ENCODE peak calls at places on chromosomes 4 and X, in four cellular contexts. A, C, Y and L are unnamed samples.

GRCh38 chr4:102345795-102346100 is 466 bp upstream of the SLC39A8 start:
- DNase-seq in A (peak), Y (no peak), C (no peak), L (no peak)

GRCh38 chr4:88054909-88055308 is 47.5 kb downstream of the PKD2 start:
- DNase-seq in Y (no peak), A (peak), C (peak), L (no peak)

GRCh38 chr4:52932586-52933482 is 70.7 kb downstream of the RASL11B start:
- DNase-seq in Y (no peak), A (no peak), C (no peak), L (no peak)

GRCh38 chr4:102268355-102268754 is 76.9 kb downstream of the SLC39A8 start:
- DNase-seq in C (peak), A (no peak), Y (no peak), L (no peak)

GRCh38 chr4:92305148-92305877 is 1.5 kb downstream of the GRID2 start:
- DNase-seq in A (peak), Y (no peak), C (peak), L (no peak)

GRCh38 chrX:38968344-38968743 is 167.1 kb downstream of the MID1IP1 start:
- DNase-seq in C (no peak), Y (no peak), A (no peak), L (no peak)

GRCh38 chr4:73751166-73751565 is 10.8 kb downstream of the CXCL8 start:
- DNase-seq in Y (no peak), C (no peak), A (no peak), L (no peak)

GRCh38 chr4:40515037-40515397 is 114.6 kb downstream of the RBM47 start:
- DNase-seq in Y (no peak), C (peak), A (no peak), L (no peak)

GRCh38 chrX:43474321-43474720 is 181.8 kb upstream of the MAOA start:
- DNase-seq in A (no peak), C (peak), Y (no peak), L (no peak)

GRCh38 chr4:24872720-24873119 is 40.1 kb downstream of the CCDC149 start:
- DNase-seq in A (no peak), C (no peak), Y (no peak), L (no peak)

GRCh38 chr4:164847967-164848649 is 28.9 kb upstream of the APELA start:
- DNase-seq in C (no peak), Y (no peak), A (no peak), L (no peak)

GRCh38 chrX:39576081-39576701 is 521.6 kb downstream of the BCOR start:
- DNase-seq in C (no peak), Y (no peak), A (no peak), L (no peak)

GRCh38 chrX:38312436-38312835 is 14.9 kb downstream of the RPGR start:
- DNase-seq in Y (no peak), A (no peak), C (peak), L (no peak)

GRCh38 chr4:184167576-184167975 is 50.1 kb downstream of the ENPP6 start:
- DNase-seq in C (no peak), A (peak), Y (no peak), L (no peak)

GRCh38 chr4:94763005-94763404 is 5.2 kb downstream of the BMPR1B start:
- DNase-seq in C (no peak), Y (no peak), A (no peak), L (no peak)

GRCh38 chr4:36348403-36348938 is 67.1 kb downstream of the DTHD1 start:
- DNase-seq in A (no peak), Y (no peak), C (no peak), L (no peak)

GRCh38 chr4:163611784-163612445 is 117.4 kb downstream of the TMA16 start:
- DNase-seq in Y (no peak), A (no peak), C (no peak), L (no peak)

GRCh38 chr4:139922625-139923024 is 231.4 kb downstream of the MAML3 start:
- DNase-seq in Y (no peak), C (peak), A (no peak), L (no peak)

GRCh38 chr4:168203233-168203911 is 111.0 kb downstream of the ANXA10 start:
- DNase-seq in Y (no peak), C (no peak), A (no peak), L (no peak)

GRCh38 chr4:78551420-78552351 is at the start of gene ANXA3:
- DNase-seq in A (no peak), C (no peak), Y (no peak), L (no peak)

GRCh38 chrX:40176256-40176978 is 78.7 kb upstream of the BCOR start:
- DNase-seq in Y (peak), C (no peak), A (peak), L (no peak)

GRCh38 chr4:22500831-22501714 is 14.8 kb downstream of the ADGRA3 start:
- DNase-seq in Y (no peak), A (no peak), C (peak), L (peak)

GRCh38 chr4:55947912-55948725 is 626 bp upstream of the CEP135 start:
- DNase-seq in C (peak), A (peak), Y (peak), L (peak)

GRCh38 chr4:8438743-8439142 is 1.8 kb downstream of the ACOX3 start:
- DNase-seq in C (no peak), A (no peak), Y (no peak), L (no peak)

DNA sequence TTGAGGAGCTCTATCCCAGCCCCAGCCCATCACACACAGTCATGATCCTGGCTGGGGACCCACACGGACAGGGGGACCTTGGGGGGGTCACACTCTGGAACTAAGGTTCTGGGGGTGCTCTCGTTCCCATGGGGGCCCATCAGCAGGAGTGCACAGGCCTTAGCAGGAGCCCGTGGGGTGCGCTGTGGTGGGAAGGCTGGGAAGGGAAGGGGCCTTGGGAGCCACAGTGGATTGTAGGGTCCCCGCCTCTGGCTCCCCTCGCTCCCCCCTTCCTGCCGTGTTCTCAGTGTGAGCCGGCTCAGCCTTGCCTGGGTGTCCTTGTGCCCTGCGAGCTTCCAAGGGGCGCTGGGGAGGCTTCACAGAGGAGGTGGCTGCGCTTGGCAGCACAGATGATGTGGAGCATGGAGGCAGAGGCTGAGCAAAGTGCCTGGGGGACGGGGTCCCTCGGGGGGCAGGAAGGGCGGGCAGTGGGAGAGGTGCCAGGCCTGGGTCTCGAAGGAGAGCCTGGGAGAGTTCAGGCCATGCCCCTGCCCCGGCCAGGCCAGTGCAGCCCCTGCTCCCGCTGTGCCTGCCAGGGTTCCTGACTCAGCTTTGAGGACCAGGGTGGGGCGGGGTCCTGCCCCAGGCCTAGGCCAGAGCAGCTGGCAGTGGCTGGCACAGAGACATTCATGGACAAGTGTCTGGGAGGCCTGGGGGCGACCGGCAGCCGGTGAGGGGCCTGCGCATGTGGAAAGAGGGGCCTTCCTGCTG is 5.5 kb upstream of the HGFAC start:
- DNase-seq in C (peak), A (no peak), Y (no peak), L (no peak)
- H3K4me3 ChIP-seq in C (no peak), A (no peak), Y (no peak), L (no peak)

GRCh38 chrX:6363193-6363592 is 134.5 kb upstream of the NLGN4X start:
- DNase-seq in Y (no peak), C (peak), A (no peak), L (no peak)
- TF ChIP-seq CTCF in Y (no peak), C (no peak), A (no peak), L (no peak)

GRCh38 chrX:71995122-71995521 is 84.5 kb downstream of the NHSL2 start:
- DNase-seq in C (no peak), Y (no peak), A (no peak), L (no peak)
- H3K4me3 ChIP-seq in C (no peak), Y (no peak), A (no peak), L (no peak)

GRCh38 chrX:115940348-115940747 is 230.2 kb upstream of the AGTR2 start:
- DNase-seq in Y (no peak), A (peak), C (no peak), L (no peak)
- TF ChIP-seq CTCF in Y (no peak), A (no peak), C (no peak), L (no peak)

DNA sequence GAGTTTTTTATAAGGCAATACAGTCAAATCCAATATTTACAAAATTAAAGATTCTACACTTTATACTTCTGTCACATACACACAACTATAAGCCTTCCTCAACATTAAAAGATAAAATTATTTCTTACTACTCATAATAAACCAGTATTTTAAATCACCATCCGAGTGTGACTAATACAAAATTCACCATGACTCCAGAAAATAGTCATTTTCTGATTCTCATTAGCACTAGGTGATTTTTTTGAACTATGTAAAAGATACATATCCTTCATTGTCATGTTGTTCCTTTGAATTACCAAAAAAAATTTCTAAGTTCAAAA is 641 bp upstream of the SLC7A11 start:
- DNase-seq in C (peak), Y (no peak), A (peak), L (no peak)
- H3K4me3 ChIP-seq in C (peak), Y (no peak), A (peak), L (peak)

GRCh38 chr4:6044805-6045204 is 26.6 kb upstream of the C4orf50 start:
- DNase-seq in A (no peak), C (no peak), Y (no peak), L (no peak)
- TF ChIP-seq CTCF in A (no peak), C (no peak), Y (no peak), L (no peak)

GRCh38 chr4:129111919-129112318 is 16.0 kb downstream of the C4orf33 start:
- DNase-seq in C (no peak), A (no peak), Y (no peak), L (no peak)

GRCh38 chr4:129113919-129114318 is 18.0 kb downstream of the C4orf33 start:
- DNase-seq in Y (no peak), C (no peak), A (no peak), L (no peak)

GRCh38 chr4:129110931-129111330 is 15.0 kb downstream of the C4orf33 start:
- DNase-seq in Y (no peak), C (no peak), A (no peak), L (no peak)

GRCh38 chr4:129113438-129113837 is 17.5 kb downstream of the C4orf33 start:
- DNase-seq in Y (no peak), C (no peak), A (no peak), L (no peak)

GRCh38 chr4:129109965-129110824 is 14.2 kb downstream of the C4orf33 start:
- DNase-seq in C (no peak), A (no peak), Y (no peak), L (no peak)
- H3K4me3 ChIP-seq in C (no peak), A (no peak), Y (no peak), L (no peak)

GRCh38 chr4:1500231-1500965 is 94.2 kb upstream of the NKX1-1 start:
- DNase-seq in C (no peak), Y (no peak), A (no peak), L (no peak)
- TF ChIP-seq CTCF in C (no peak), Y (no peak), A (no peak), L (no peak)

GRCh38 chr4:121144021-121144420 is 20.1 kb downstream of the TNIP3 start:
- DNase-seq in Y (no peak), C (no peak), A (peak), L (no peak)
- H3K4me3 ChIP-seq in Y (no peak), C (no peak), A (peak), L (no peak)

DNA sequence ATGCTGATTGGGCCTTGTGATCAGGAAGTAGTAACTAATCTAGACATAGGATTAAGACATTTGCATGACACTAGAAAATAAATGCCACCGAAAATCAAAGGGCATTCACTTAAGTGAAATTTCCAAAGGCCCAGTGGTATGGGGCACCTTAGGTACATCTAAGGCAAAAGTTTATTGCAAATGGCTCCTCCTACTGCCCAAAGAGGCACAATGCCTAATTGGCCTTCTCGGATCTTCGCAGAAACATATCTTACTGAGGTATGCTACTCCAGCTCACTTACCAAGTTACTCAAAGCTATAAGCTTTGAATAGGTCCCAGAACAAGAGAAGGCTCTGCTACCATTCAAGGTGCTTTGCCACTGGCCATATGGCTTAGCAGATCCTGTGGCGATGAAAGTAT is 174.8 kb upstream of the CXCL13 start:
- DNase-seq in Y (no peak), A (no peak), C (no peak), L (no peak)
- TF ChIP-seq CTCF in Y (no peak), A (no peak), C (no peak), L (no peak)